ENCODE peak calls at places on chromosome 17, in eight cellular contexts. P, A, N, O, K, E, S and V are unnamed samples. For H3K36me3, the result is how much of the 10 kb centered on the place peaks cover.

GRCh38 chr17:77403854-77404253 is 263.1 kb downstream of the SEC14L1 start:
- DNase-seq in O (no peak), P (no peak), K (no peak), E (no peak), N (no peak), S (no peak), A (no peak), V (no peak)

GRCh38 chr17:40351185-40352043 is 13.1 kb downstream of the GJD3 start:
- DNase-seq in O (peak), A (no peak), P (no peak), N (no peak), S (no peak), E (no peak), K (no peak), V (no peak)

GRCh38 chr17:32536736-32537646 is 50.2 kb downstream of the CDK5R1 start:
- DNase-seq in N (no peak), E (peak), K (no peak), A (peak), P (no peak), S (no peak), O (no peak), V (no peak)

GRCh38 chr17:45755050-45755449 is 29.1 kb upstream of the CRHR1 start:
- DNase-seq in K (no peak), E (no peak), P (no peak), S (no peak), O (no peak), N (no peak), A (no peak), V (no peak)

GRCh38 chr17:42868338-42868737 is 17.3 kb downstream of the AOC3 start:
- DNase-seq in E (no peak), O (no peak), K (no peak), S (no peak), P (no peak), A (no peak), N (no peak), V (no peak)

GRCh38 chr17:82389379-82389778 is 17.8 kb downstream of the UTS2R start:
- DNase-seq in E (no peak), P (no peak), S (no peak), N (no peak), K (no peak), O (no peak), A (no peak), V (no peak)

GRCh38 chr17:43449470-43450202 is 34.1 kb upstream of the DHX8 start:
- DNase-seq in K (peak), E (no peak), O (no peak), P (no peak), A (no peak), N (no peak), S (no peak), V (no peak)

GRCh38 chr17:45294506-45294905 is 22.3 kb downstream of the MAP3K14 start:
- DNase-seq in S (peak), N (no peak), A (peak), O (no peak), P (no peak), E (peak), K (no peak), V (no peak)

GRCh38 chr17:64133546-64134215 is 3.7 kb upstream of the ERN1 start:
- DNase-seq in N (no peak), P (peak), E (no peak), O (no peak), K (peak), A (peak), S (no peak), V (no peak)

GRCh38 chr17:38982858-38983746 is 15.9 kb upstream of the FBXO47 start:
- DNase-seq in O (no peak), K (peak), N (peak), P (peak), S (no peak), E (peak), A (peak), V (no peak)

GRCh38 chr17:83199500-83200201 is 120.2 kb downstream of the METRNL start:
- DNase-seq in O (peak), N (peak), K (peak), E (no peak), S (peak), A (peak), P (no peak), V (no peak)

GRCh38 chr17:42989726-42990652 is 8.2 kb upstream of the RPL27 start:
- DNase-seq in A (no peak), K (no peak), P (no peak), O (no peak), S (no peak), E (peak), N (no peak), V (no peak)

GRCh38 chr17:4845128-4845527 is 12.0 kb downstream of the MINK1 start:
- DNase-seq in P (no peak), N (no peak), E (no peak), A (no peak), K (no peak), S (no peak), O (no peak), V (no peak)
- H3K36me3 ChIP-seq in P (under half), N (under half), E (under half), A (under half), K (under half), S (under half), O (under half), V (under half)

DNA sequence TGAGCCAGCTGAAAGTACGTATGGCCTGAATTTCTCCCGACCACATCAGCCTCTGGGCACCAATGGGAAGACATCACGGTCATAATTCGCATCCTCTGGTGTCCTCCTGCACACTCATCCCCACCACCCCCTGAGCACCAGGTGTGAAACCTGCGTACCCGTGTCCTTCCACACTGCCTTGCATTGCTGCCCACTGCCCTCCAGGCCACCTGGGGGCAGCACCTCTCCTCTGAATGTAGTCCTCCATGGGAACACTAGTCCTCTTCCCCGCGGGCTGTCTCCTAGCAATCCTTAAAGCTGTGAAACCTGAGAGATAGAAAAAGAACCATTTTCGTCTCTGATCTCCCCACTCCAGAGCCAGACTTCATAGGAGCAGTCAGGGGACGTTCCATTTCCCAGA is 125.5 kb downstream of the ZNF18 start:
- DNase-seq in O (no peak), K (no peak), N (no peak), S (no peak), P (no peak), A (no peak), E (no peak), V (no peak)
- TF ChIP-seq CTCF in O (no peak), K (no peak), N (no peak), S (no peak), P (no peak), A (no peak), E (no peak), V (no peak)

DNA sequence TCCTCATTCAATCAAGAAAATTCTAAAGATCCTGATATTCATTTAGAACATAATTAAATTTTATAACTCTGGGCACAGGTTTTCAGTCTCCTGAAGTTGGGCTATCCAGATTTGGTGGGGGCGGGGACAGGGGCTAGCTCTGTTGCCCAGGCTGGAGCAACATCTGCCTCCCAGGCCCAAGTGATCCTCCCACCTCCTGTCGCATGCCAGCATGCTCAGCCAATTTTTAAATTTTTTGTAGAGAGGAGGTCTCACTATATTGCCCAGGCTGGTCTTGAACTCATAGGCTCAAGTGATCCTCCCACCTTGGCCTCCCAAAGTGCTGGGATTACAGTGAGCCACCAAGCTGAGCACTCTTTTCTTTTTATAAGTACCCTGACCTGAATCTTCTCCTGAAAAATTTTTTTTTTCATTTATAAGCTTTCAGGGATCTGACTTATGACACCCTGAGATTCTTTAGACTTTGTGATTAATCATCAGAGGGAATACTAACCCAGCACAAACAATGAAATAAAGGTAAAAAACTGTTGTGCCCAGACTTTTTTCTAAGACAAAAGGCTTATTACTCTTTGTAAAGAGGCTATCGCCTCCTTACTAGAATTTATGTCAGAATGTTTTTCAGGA is 62.6 kb downstream of the TUBD1 start:
- DNase-seq in A (peak), K (no peak), S (peak), E (peak), N (no peak), O (no peak), P (no peak), V (no peak)
- H3K4me3 ChIP-seq in A (no peak), K (no peak), S (no peak), E (peak), N (no peak), O (no peak), P (no peak), V (peak)

GRCh38 chr17:50735287-50735686 is 15.9 kb downstream of the LUC7L3 start:
- DNase-seq in A (no peak), O (no peak), P (no peak), S (no peak), K (no peak), E (no peak), N (no peak), V (no peak)

GRCh38 chr17:50737118-50737698 is 17.8 kb downstream of the LUC7L3 start:
- DNase-seq in E (no peak), K (no peak), S (no peak), N (no peak), O (no peak), A (no peak), P (no peak), V (no peak)

GRCh38 chr17:50739098-50739497 is 19.7 kb downstream of the LUC7L3 start:
- DNase-seq in N (no peak), E (no peak), K (no peak), O (no peak), S (no peak), A (no peak), P (no peak), V (no peak)
- H3K36me3 ChIP-seq in N (under half), E (under half), K (under half), O (under half), S (half or more), A (under half), P (half or more), V (under half)